ENCODE peak calls at places on chromosomes 12 and 14, in nine cellular contexts. D, X, S, Z, J, O, Q, W and B are unnamed samples.
A peak's percentile ranks its signal among the peaks of the same experiment; 100 is the strongest.

GRCh38 chr12:132827763-132828703 is 636 bp downstream of the GOLGA3 start:
- DNase-seq in D (peak; percentile 88), X (peak; percentile 51), S (peak; percentile 72), Z (peak; percentile 32), J (no peak), O (no peak), Q (no peak), W (peak; percentile 27), B (peak; percentile 43)

GRCh38 chr12:65728913-65729793 is 95.1 kb upstream of the HMGA2 start:
- DNase-seq in D (peak; percentile 48), X (no peak), S (peak; percentile 39), Z (no peak), J (peak; percentile 18), O (no peak), Q (no peak), W (no peak), B (no peak)

GRCh38 chr12:45232146-45232731 is 16.3 kb downstream of the ANO6 start:
- DNase-seq in D (peak; percentile 23), X (no peak), S (no peak), Z (no peak), J (no peak), O (no peak), Q (no peak), W (no peak), B (no peak)

GRCh38 chr14:39368261-39368959 is 63.8 kb downstream of the FBXO33 start:
- DNase-seq in D (peak; percentile 83), X (no peak), S (peak; percentile 53), Z (peak; percentile 71), J (peak; percentile 69), O (peak; percentile 65), Q (no peak), W (peak; percentile 14), B (no peak)

GRCh38 chr12:63978519-63978918 is 134.0 kb downstream of the SRGAP1 start:
- DNase-seq in D (peak; percentile 93), X (no peak), S (peak; percentile 97), Z (peak; percentile 82), J (no peak), O (no peak), Q (no peak), W (no peak), B (no peak)

GRCh38 chr12:91609283-91609682 is 426.7 kb upstream of the DCN start:
- DNase-seq in D (no peak), X (no peak), S (no peak), Z (no peak), J (no peak), O (no peak), Q (no peak), W (no peak), B (no peak)

GRCh38 chr14:80996049-80996901 is 40.9 kb downstream of the TSHR start:
- DNase-seq in D (peak; percentile 93), X (no peak), S (peak; percentile 89), Z (peak; percentile 88), J (no peak), O (peak; percentile 35), Q (no peak), W (peak; percentile 37), B (no peak)

GRCh38 chr14:81366259-81366658 is 33.9 kb downstream of the STON2 start:
- DNase-seq in D (peak; percentile 1), X (no peak), S (peak; percentile 71), Z (no peak), J (no peak), O (no peak), Q (no peak), W (no peak), B (no peak)

GRCh38 chr14:34110531-34110930 is 159.7 kb upstream of the EGLN3 start:
- DNase-seq in D (no peak), X (no peak), S (no peak), Z (no peak), J (no peak), O (no peak), Q (no peak), W (no peak), B (no peak)

GRCh38 chr12:114682101-114682919 is 1.7 kb downstream of the TBX3 start:
- DNase-seq in D (peak; percentile 44), X (no peak), S (no peak), Z (no peak), J (no peak), O (no peak), Q (no peak), W (no peak), B (no peak)

GRCh38 chr12:29732211-29732992 is 51.3 kb downstream of the TMTC1 start:
- DNase-seq in D (peak; percentile 35), X (no peak), S (no peak), Z (no peak), J (no peak), O (no peak), Q (no peak), W (no peak), B (no peak)